ENCODE peak calls at places on chromosomes 12 and 14, in nine cellular contexts. One of them, this sample, is unnamed.
A peak's percentile ranks its signal among the peaks of the same experiment; 100 is the strongest.

GRCh38 chr12:68930178-68930577 is 2.8 kb downstream of the CPM start:
- DNase-seq in breast epithelium: no peak
- DNase-seq in heart right ventricle: no peak
- DNase-seq in heart left ventricle: no peak
- DNase-seq in GM23338: no peak
- DNase-seq in neural progenitor cell: no peak
- DNase-seq in MM.1S: no peak
- DNase-seq in mesenchymal stem cell: no peak
- DNase-seq in stomach: no peak
- DNase-seq in this sample: no peak

GRCh38 chr12:674272-674781 is 11.1 kb upstream of the NINJ2 start:
- DNase-seq in breast epithelium: no peak
- DNase-seq in heart right ventricle: no peak
- DNase-seq in heart left ventricle: no peak
- DNase-seq in GM23338: no peak
- DNase-seq in neural progenitor cell: no peak
- DNase-seq in MM.1S: peak; percentile 82
- DNase-seq in mesenchymal stem cell: no peak
- DNase-seq in stomach: no peak
- DNase-seq in this sample: no peak

GRCh38 chr12:132560421-132560830 is 50.0 kb downstream of the LRCOL1 start:
- DNase-seq in breast epithelium: no peak
- DNase-seq in heart right ventricle: no peak
- DNase-seq in heart left ventricle: no peak
- DNase-seq in GM23338: peak; percentile 56
- DNase-seq in neural progenitor cell: peak; percentile 70
- DNase-seq in MM.1S: peak; percentile 10
- DNase-seq in mesenchymal stem cell: no peak
- DNase-seq in stomach: peak; percentile 38
- DNase-seq in this sample: no peak

GRCh38 chr12:19227190-19227879 is 97.8 kb downstream of the PLEKHA5 start:
- DNase-seq in breast epithelium: no peak
- DNase-seq in heart right ventricle: no peak
- DNase-seq in heart left ventricle: no peak
- DNase-seq in GM23338: peak; percentile 24
- DNase-seq in neural progenitor cell: peak; percentile 78
- DNase-seq in MM.1S: no peak
- DNase-seq in mesenchymal stem cell: no peak
- DNase-seq in stomach: no peak
- DNase-seq in this sample: no peak

GRCh38 chr12:95117178-95117599 is 43.8 kb upstream of the NR2C1 start:
- DNase-seq in breast epithelium: no peak
- DNase-seq in heart right ventricle: no peak
- DNase-seq in heart left ventricle: peak; percentile 71
- DNase-seq in GM23338: peak; percentile 80
- DNase-seq in neural progenitor cell: peak; percentile 83
- DNase-seq in MM.1S: peak; percentile 83
- DNase-seq in mesenchymal stem cell: peak; percentile 80
- DNase-seq in stomach: peak; percentile 74
- DNase-seq in this sample: no peak

GRCh38 chr12:60257063-60257462 is 661.2 kb downstream of the SLC16A7 start:
- DNase-seq in breast epithelium: no peak
- DNase-seq in heart right ventricle: no peak
- DNase-seq in heart left ventricle: no peak
- DNase-seq in GM23338: peak; percentile 4
- DNase-seq in neural progenitor cell: peak; percentile 21
- DNase-seq in MM.1S: no peak
- DNase-seq in mesenchymal stem cell: peak; percentile 75
- DNase-seq in stomach: no peak
- DNase-seq in this sample: no peak

GRCh38 chr12:21453312-21453852 is 15.9 kb downstream of the PYROXD1 start:
- DNase-seq in breast epithelium: no peak
- DNase-seq in heart right ventricle: no peak
- DNase-seq in heart left ventricle: no peak
- DNase-seq in GM23338: no peak
- DNase-seq in neural progenitor cell: no peak
- DNase-seq in MM.1S: peak; percentile 91
- DNase-seq in mesenchymal stem cell: no peak
- DNase-seq in stomach: no peak
- DNase-seq in this sample: no peak

GRCh38 chr14:74508844-74509428 is 15.4 kb downstream of the ISCA2 start:
- DNase-seq in breast epithelium: no peak
- DNase-seq in heart right ventricle: no peak
- DNase-seq in heart left ventricle: peak; percentile 11
- DNase-seq in GM23338: no peak
- DNase-seq in neural progenitor cell: no peak
- DNase-seq in MM.1S: no peak
- DNase-seq in mesenchymal stem cell: no peak
- DNase-seq in stomach: no peak
- DNase-seq in this sample: no peak

GRCh38 chr12:29537292-29537691 is 39.8 kb upstream of the OVCH1 start:
- DNase-seq in breast epithelium: no peak
- DNase-seq in heart right ventricle: no peak
- DNase-seq in heart left ventricle: no peak
- DNase-seq in GM23338: no peak
- DNase-seq in neural progenitor cell: no peak
- DNase-seq in MM.1S: no peak
- DNase-seq in mesenchymal stem cell: peak; percentile 48
- DNase-seq in stomach: no peak
- DNase-seq in this sample: no peak

GRCh38 chr12:42957136-42957535 is 367.6 kb upstream of the PRICKLE1 start:
- DNase-seq in breast epithelium: no peak
- DNase-seq in heart right ventricle: peak; percentile 16
- DNase-seq in heart left ventricle: peak; percentile 58
- DNase-seq in GM23338: no peak
- DNase-seq in neural progenitor cell: no peak
- DNase-seq in MM.1S: no peak
- DNase-seq in mesenchymal stem cell: no peak
- DNase-seq in stomach: no peak
- DNase-seq in this sample: no peak

GRCh38 chr14:61525293-61526011 is 169.9 kb upstream of the HIF1A start:
- DNase-seq in breast epithelium: peak; percentile 86
- DNase-seq in heart right ventricle: peak; percentile 45
- DNase-seq in heart left ventricle: peak; percentile 68
- DNase-seq in GM23338: no peak
- DNase-seq in neural progenitor cell: no peak
- DNase-seq in MM.1S: peak; percentile 54
- DNase-seq in mesenchymal stem cell: peak; percentile 91
- DNase-seq in stomach: peak; percentile 58
- DNase-seq in this sample: peak; percentile 13

GRCh38 chr14:29743566-29743965 is 184.1 kb downstream of the PRKD1 start:
- DNase-seq in breast epithelium: no peak
- DNase-seq in heart right ventricle: no peak
- DNase-seq in heart left ventricle: no peak
- DNase-seq in GM23338: no peak
- DNase-seq in neural progenitor cell: no peak
- DNase-seq in MM.1S: no peak
- DNase-seq in mesenchymal stem cell: no peak
- DNase-seq in stomach: no peak
- DNase-seq in this sample: no peak

GRCh38 chr12:2783936-2784600 is 10.7 kb upstream of the FKBP4 start:
- DNase-seq in breast epithelium: peak; percentile 62
- DNase-seq in heart right ventricle: peak; percentile 74
- DNase-seq in heart left ventricle: peak; percentile 84
- DNase-seq in GM23338: peak; percentile 84
- DNase-seq in neural progenitor cell: peak; percentile 80
- DNase-seq in MM.1S: peak; percentile 36
- DNase-seq in mesenchymal stem cell: peak; percentile 53
- DNase-seq in stomach: peak; percentile 70
- DNase-seq in this sample: no peak

GRCh38 chr14:100406505-100407131 is 83.5 kb downstream of the SLC25A47 start:
- DNase-seq in breast epithelium: no peak
- DNase-seq in heart right ventricle: no peak
- DNase-seq in heart left ventricle: no peak
- DNase-seq in GM23338: no peak
- DNase-seq in neural progenitor cell: no peak
- DNase-seq in MM.1S: no peak
- DNase-seq in mesenchymal stem cell: peak; percentile 29
- DNase-seq in stomach: peak; percentile 46
- DNase-seq in this sample: no peak

GRCh38 chr12:95131589-95132335 is 58.3 kb upstream of the NR2C1 start:
- DNase-seq in breast epithelium: no peak
- DNase-seq in heart right ventricle: no peak
- DNase-seq in heart left ventricle: no peak
- DNase-seq in GM23338: no peak
- DNase-seq in neural progenitor cell: no peak
- DNase-seq in MM.1S: no peak
- DNase-seq in mesenchymal stem cell: peak; percentile 33
- DNase-seq in stomach: no peak
- DNase-seq in this sample: no peak

GRCh38 chr14:68864301-68864810 is 71.5 kb upstream of the ZFP36L1 start:
- DNase-seq in breast epithelium: no peak
- DNase-seq in heart right ventricle: no peak
- DNase-seq in heart left ventricle: no peak
- DNase-seq in GM23338: no peak
- DNase-seq in neural progenitor cell: no peak
- DNase-seq in MM.1S: no peak
- DNase-seq in mesenchymal stem cell: no peak
- DNase-seq in stomach: no peak
- DNase-seq in this sample: no peak

GRCh38 chr14:100639280-100639679 is 52.1 kb upstream of the BEGAIN start:
- DNase-seq in breast epithelium: no peak
- DNase-seq in heart right ventricle: no peak
- DNase-seq in heart left ventricle: no peak
- DNase-seq in GM23338: no peak
- DNase-seq in neural progenitor cell: no peak
- DNase-seq in MM.1S: no peak
- DNase-seq in mesenchymal stem cell: no peak
- DNase-seq in stomach: no peak
- DNase-seq in this sample: no peak

GRCh38 chr14:73740921-73741326 is 26.7 kb upstream of the PNMA1 start:
- DNase-seq in breast epithelium: peak; percentile 85
- DNase-seq in heart right ventricle: peak; percentile 76
- DNase-seq in heart left ventricle: peak; percentile 81
- DNase-seq in GM23338: peak; percentile 64
- DNase-seq in neural progenitor cell: no peak
- DNase-seq in MM.1S: no peak
- DNase-seq in mesenchymal stem cell: peak; percentile 57
- DNase-seq in stomach: peak; percentile 92
- DNase-seq in this sample: no peak

GRCh38 chr14:58118097-58118496 is 33.9 kb downstream of the ARMH4 start:
- DNase-seq in breast epithelium: no peak
- DNase-seq in heart right ventricle: no peak
- DNase-seq in heart left ventricle: no peak
- DNase-seq in GM23338: no peak
- DNase-seq in neural progenitor cell: no peak
- DNase-seq in MM.1S: no peak
- DNase-seq in mesenchymal stem cell: no peak
- DNase-seq in stomach: no peak
- DNase-seq in this sample: no peak

GRCh38 chr14:89388853-89389252 is 28.2 kb downstream of the FOXN3 start:
- DNase-seq in breast epithelium: no peak
- DNase-seq in heart right ventricle: no peak
- DNase-seq in heart left ventricle: peak; percentile 39
- DNase-seq in GM23338: peak; percentile 63
- DNase-seq in neural progenitor cell: peak; percentile 30
- DNase-seq in MM.1S: no peak
- DNase-seq in mesenchymal stem cell: no peak
- DNase-seq in stomach: no peak
- DNase-seq in this sample: no peak

DNA sequence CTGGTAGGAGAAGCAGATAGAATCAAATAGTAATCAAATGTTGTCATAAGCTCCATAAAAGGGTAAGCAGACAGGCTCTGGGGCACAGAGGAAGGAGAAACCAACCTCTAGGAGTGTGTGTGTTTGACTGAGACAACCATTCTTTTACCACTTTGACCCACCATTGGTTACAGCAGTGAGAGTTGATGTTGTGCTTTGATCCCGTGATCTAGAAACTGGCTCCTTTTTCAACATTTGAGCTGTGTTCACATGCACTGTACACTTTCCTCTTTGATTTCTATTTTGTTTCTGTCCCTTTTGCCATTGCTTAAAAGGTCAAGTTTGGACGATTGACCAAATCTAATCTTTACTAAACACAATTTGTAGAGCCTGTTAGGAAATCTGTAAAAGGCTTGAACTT is 108.0 kb downstream of the DAAM1 start:
- DNase-seq in breast epithelium: no peak
- DNase-seq in heart right ventricle: no peak
- DNase-seq in heart left ventricle: no peak
- DNase-seq in GM23338: no peak
- DNase-seq in neural progenitor cell: no peak
- DNase-seq in MM.1S: no peak
- DNase-seq in mesenchymal stem cell: no peak
- DNase-seq in stomach: no peak
- DNase-seq in this sample: no peak
- H3K4me1 ChIP-seq in breast epithelium: no peaks in the 10 kb centered on the region
- H3K4me1 ChIP-seq in heart right ventricle: peaks cover 89% of the 10 kb centered on the region
- H3K4me1 ChIP-seq in heart left ventricle: peaks cover 91% of the 10 kb centered on the region
- H3K4me1 ChIP-seq in GM23338: no peaks in the 10 kb centered on the region
- H3K4me1 ChIP-seq in neural progenitor cell: no peaks in the 10 kb centered on the region
- H3K4me1 ChIP-seq in MM.1S: peaks cover 28% of the 10 kb centered on the region
- H3K4me1 ChIP-seq in mesenchymal stem cell: peaks cover 2% of the 10 kb centered on the region
- H3K4me1 ChIP-seq in stomach: peaks cover 16% of the 10 kb centered on the region
- H3K4me1 ChIP-seq in this sample: peaks cover 9% of the 10 kb centered on the region

DNA sequence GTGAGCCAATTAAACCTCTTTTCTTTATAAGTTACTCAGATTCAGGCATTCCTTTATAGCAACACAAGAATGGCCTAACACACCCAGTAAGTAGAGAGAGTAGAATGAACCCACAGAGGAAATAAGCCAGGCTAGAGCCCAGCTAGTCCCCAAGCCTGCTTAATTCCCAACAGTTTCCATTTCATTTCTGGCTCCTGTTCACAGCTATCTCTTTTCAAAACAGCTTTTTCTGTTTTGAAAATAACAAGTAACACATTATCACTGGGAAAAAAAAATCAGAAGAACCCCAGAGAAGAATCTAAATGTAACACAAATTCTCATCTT is 69.0 kb downstream of the HSPB8 start:
- DNase-seq in breast epithelium: no peak
- DNase-seq in heart right ventricle: no peak
- DNase-seq in heart left ventricle: no peak
- DNase-seq in GM23338: no peak
- DNase-seq in neural progenitor cell: no peak
- DNase-seq in MM.1S: no peak
- DNase-seq in mesenchymal stem cell: no peak
- DNase-seq in stomach: no peak
- DNase-seq in this sample: no peak
- H3K4me3 ChIP-seq in breast epithelium: no peak overlapping the region
- H3K4me3 ChIP-seq in heart right ventricle: no peak overlapping the region
- H3K4me3 ChIP-seq in heart left ventricle: no peak overlapping the region
- H3K4me3 ChIP-seq in GM23338: no peak overlapping the region
- H3K4me3 ChIP-seq in neural progenitor cell: no peak overlapping the region
- H3K4me3 ChIP-seq in MM.1S: no peak overlapping the region
- H3K4me3 ChIP-seq in mesenchymal stem cell: no peak overlapping the region
- H3K4me3 ChIP-seq in stomach: no peak overlapping the region
- H3K4me3 ChIP-seq in this sample: no peak overlapping the region

GRCh38 chr14:76954371-76954770 is 74.1 kb downstream of the IRF2BPL start:
- DNase-seq in breast epithelium: no peak
- DNase-seq in heart right ventricle: no peak
- DNase-seq in heart left ventricle: no peak
- DNase-seq in GM23338: no peak
- DNase-seq in neural progenitor cell: no peak
- DNase-seq in MM.1S: no peak
- DNase-seq in mesenchymal stem cell: no peak
- DNase-seq in stomach: no peak
- DNase-seq in this sample: no peak
- H3K4me1 ChIP-seq in breast epithelium: peaks cover 26% of the 10 kb centered on the region
- H3K4me1 ChIP-seq in heart right ventricle: peaks cover 80% of the 10 kb centered on the region
- H3K4me1 ChIP-seq in heart left ventricle: peaks cover 72% of the 10 kb centered on the region
- H3K4me1 ChIP-seq in GM23338: peaks cover 48% of the 10 kb centered on the region
- H3K4me1 ChIP-seq in neural progenitor cell: peaks cover 27% of the 10 kb centered on the region
- H3K4me1 ChIP-seq in MM.1S: peaks cover 25% of the 10 kb centered on the region
- H3K4me1 ChIP-seq in mesenchymal stem cell: peaks cover 58% of the 10 kb centered on the region
- H3K4me1 ChIP-seq in stomach: peaks cover 55% of the 10 kb centered on the region
- H3K4me1 ChIP-seq in this sample: peaks cover 76% of the 10 kb centered on the region

GRCh38 chr12:78035913-78036658 is 205.4 kb downstream of the NAV3 start:
- DNase-seq in breast epithelium: no peak
- DNase-seq in heart right ventricle: no peak
- DNase-seq in heart left ventricle: no peak
- DNase-seq in GM23338: peak; percentile 17
- DNase-seq in neural progenitor cell: peak; percentile 16
- DNase-seq in MM.1S: no peak
- DNase-seq in mesenchymal stem cell: no peak
- DNase-seq in stomach: no peak
- DNase-seq in this sample: no peak
- H3K4me3 ChIP-seq in breast epithelium: no peak overlapping the region
- H3K4me3 ChIP-seq in heart right ventricle: no peak overlapping the region
- H3K4me3 ChIP-seq in heart left ventricle: peak overlapping the region; percentile 22
- H3K4me3 ChIP-seq in GM23338: no peak overlapping the region
- H3K4me3 ChIP-seq in neural progenitor cell: no peak overlapping the region
- H3K4me3 ChIP-seq in MM.1S: no peak overlapping the region
- H3K4me3 ChIP-seq in mesenchymal stem cell: peak overlapping the region; percentile 69
- H3K4me3 ChIP-seq in stomach: no peak overlapping the region
- H3K4me3 ChIP-seq in this sample: no peak overlapping the region

This sample was measured in esophagus squamous epithelium.